ENCODE peak calls at places on chromosome 21, in five cellular contexts. U, P, X, C and W are unnamed samples.

GRCh38 chr21:33027401-33028185 is 1.9 kb downstream of the OLIG2 start:
- DNase-seq in X (no peak), U (no peak), P (peak), C (no peak), W (no peak)

GRCh38 chr21:35375115-35375514 is 326.0 kb upstream of the RUNX1 start:
- DNase-seq in U (peak), P (no peak), C (peak), X (peak), W (peak)

GRCh38 chr21:45582128-45582527 is 39.9 kb upstream of the SLC19A1 start:
- DNase-seq in C (no peak), X (no peak), P (no peak), U (no peak), W (no peak)

GRCh38 chr21:40947713-40948112 is 100.8 kb upstream of the DSCAM start:
- DNase-seq in X (no peak), C (no peak), U (no peak), P (no peak), W (no peak)

GRCh38 chr21:15249285-15249993 is 184.6 kb upstream of the NRIP1 start:
- DNase-seq in X (peak), U (peak), P (no peak), C (no peak), W (peak)

GRCh38 chr21:41316200-41316599 is 401 bp upstream of the FAM3B start:
- DNase-seq in X (no peak), P (no peak), U (no peak), C (no peak), W (no peak)

GRCh38 chr21:42601656-42602055 is 51.8 kb upstream of the PDE9A start:
- DNase-seq in X (no peak), U (no peak), C (no peak), P (no peak), W (no peak)

GRCh38 chr21:33662046-33662445 is 19.7 kb downstream of the ITSN1 start:
- DNase-seq in P (no peak), U (no peak), C (no peak), X (no peak), W (peak)

GRCh38 chr21:34889287-34889536 is 159.9 kb downstream of the RUNX1 start:
- DNase-seq in U (peak), C (peak), P (no peak), X (peak), W (peak)

GRCh38 chr21:41825216-41825615 is 53.9 kb downstream of the PRDM15 start:
- DNase-seq in C (no peak), P (no peak), U (no peak), X (no peak), W (no peak)

GRCh38 chr21:34009193-34009592 is 64.2 kb upstream of the MRPS6 start:
- DNase-seq in X (no peak), P (no peak), U (no peak), C (no peak), W (no peak)

GRCh38 chr21:19607983-19608668 is 1204.5 kb upstream of the TMPRSS15 start:
- DNase-seq in U (no peak), P (no peak), C (no peak), X (no peak), W (no peak)

GRCh38 chr21:45352621-45353125 is 52.3 kb upstream of the COL18A1 start:
- DNase-seq in X (no peak), P (peak), U (no peak), C (no peak), W (no peak)

GRCh38 chr21:31501921-31502320 is 157.6 kb upstream of the SOD1 start:
- DNase-seq in U (no peak), P (no peak), C (no peak), X (no peak), W (no peak)

GRCh38 chr21:35386491-35387079 is 337.5 kb upstream of the RUNX1 start:
- DNase-seq in U (peak), X (peak), C (no peak), P (no peak), W (no peak)

GRCh38 chr21:44916965-44917364 is 3.7 kb downstream of the ITGB2 start:
- DNase-seq in U (no peak), X (no peak), C (peak), P (no peak), W (no peak)

GRCh38 chr21:17495680-17496079 is 17.2 kb upstream of the CXADR start:
- DNase-seq in C (no peak), X (peak), U (no peak), P (no peak), W (no peak)

GRCh38 chr21:14797543-14797942 is 251.4 kb upstream of the SAMSN1 start:
- DNase-seq in U (no peak), P (no peak), X (no peak), C (no peak), W (no peak)

GRCh38 chr21:16956824-16957223 is 556.0 kb upstream of the CXADR start:
- DNase-seq in X (no peak), P (no peak), U (no peak), C (no peak), W (no peak)

GRCh38 chr21:41796476-41797080 is 29.7 kb upstream of the RIPK4 start:
- DNase-seq in C (no peak), U (no peak), P (no peak), X (no peak), W (no peak)

GRCh38 chr21:34276711-34277425 is 86.9 kb upstream of the KCNE2 start:
- DNase-seq in U (no peak), C (peak), P (no peak), X (no peak), W (no peak)

GRCh38 chr21:35046223-35046690 is 2.8 kb downstream of the RUNX1 start:
- DNase-seq in C (no peak), P (no peak), X (no peak), U (no peak), W (no peak)

GRCh38 chr21:26099610-26100219 is 70.9 kb downstream of the APP start:
- DNase-seq in U (peak), X (peak), C (no peak), P (no peak), W (no peak)

GRCh38 chr21:36916718-36917117 is 49.8 kb downstream of the HLCS start:
- DNase-seq in U (no peak), X (no peak), C (no peak), P (no peak), W (no peak)

GRCh38 chr21:36915014-36915700 is 51.3 kb downstream of the HLCS start:
- DNase-seq in U (no peak), X (no peak), P (no peak), C (no peak), W (no peak)

GRCh38 chr21:36913247-36914169 is 53.0 kb downstream of the HLCS start:
- DNase-seq in U (peak), P (no peak), X (no peak), C (no peak), W (no peak)

GRCh38 chr21:36915701-36916075 is 50.8 kb downstream of the HLCS start:
- DNase-seq in P (no peak), C (no peak), X (no peak), U (no peak), W (no peak)

DNA sequence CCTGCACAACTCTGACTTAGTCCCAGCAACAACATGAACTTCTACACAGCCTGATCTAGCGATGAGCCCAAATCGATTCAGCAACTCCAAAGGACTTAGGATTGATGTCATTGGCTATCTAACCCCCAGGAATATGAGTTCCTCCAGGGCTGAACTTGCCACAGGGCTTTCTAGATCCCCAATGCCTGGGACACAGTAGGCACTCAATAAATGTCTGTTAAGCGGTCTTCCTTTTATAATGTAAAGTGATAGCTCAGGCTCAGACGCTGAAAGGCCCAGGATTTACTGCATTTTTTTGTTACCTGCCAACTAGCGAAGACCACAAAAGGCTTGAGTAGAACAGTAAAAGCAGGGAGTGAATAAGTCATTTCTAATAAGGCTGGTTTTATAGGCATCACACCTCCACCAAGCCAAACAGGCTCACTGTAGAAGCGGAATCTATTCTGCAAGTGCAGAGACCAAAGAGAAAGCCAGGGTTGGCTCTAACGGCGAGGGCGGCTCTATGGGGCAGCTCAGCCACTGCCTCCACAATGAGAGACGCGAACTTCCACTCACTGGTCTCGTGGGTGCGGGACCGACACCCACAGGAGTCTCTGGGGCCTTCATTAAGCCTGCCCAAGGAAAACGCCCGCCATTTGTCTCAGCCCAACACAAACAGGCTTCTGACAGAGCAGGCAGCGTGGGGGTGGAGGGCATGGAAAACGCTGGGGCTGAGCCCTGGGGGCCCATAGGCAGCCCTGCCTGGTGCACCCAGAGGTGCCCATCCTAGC is 52.0 kb downstream of the HLCS start:
- DNase-seq in X (no peak), C (no peak), P (no peak), U (no peak), W (no peak)
- H3K9ac ChIP-seq in X (no peak), C (no peak), P (no peak), U (no peak), W (no peak)

GRCh38 chr21:38848187-38848609 is 42.5 kb downstream of the ETS2 start:
- DNase-seq in P (no peak), C (no peak), U (no peak), X (peak), W (no peak)
- H2AFZ ChIP-seq in P (no peak), C (no peak), U (no peak), X (no peak), W (no peak)

GRCh38 chr21:46634966-46635323 is 529 bp upstream of the PRMT2 start:
- DNase-seq in X (peak), U (peak), C (peak), P (peak), W (peak)

GRCh38 chr21:46636181-46636512 is 673 bp downstream of the PRMT2 start:
- DNase-seq in C (no peak), X (no peak), U (no peak), P (no peak), W (no peak)

GRCh38 chr21:46633561-46633960 is 1.9 kb upstream of the PRMT2 start:
- DNase-seq in C (no peak), U (no peak), P (no peak), X (no peak), W (no peak)

GRCh38 chr21:46635324-46636180 is at the start of gene PRMT2:
- DNase-seq in X (peak), C (peak), U (peak), P (peak), W (peak)

DNA sequence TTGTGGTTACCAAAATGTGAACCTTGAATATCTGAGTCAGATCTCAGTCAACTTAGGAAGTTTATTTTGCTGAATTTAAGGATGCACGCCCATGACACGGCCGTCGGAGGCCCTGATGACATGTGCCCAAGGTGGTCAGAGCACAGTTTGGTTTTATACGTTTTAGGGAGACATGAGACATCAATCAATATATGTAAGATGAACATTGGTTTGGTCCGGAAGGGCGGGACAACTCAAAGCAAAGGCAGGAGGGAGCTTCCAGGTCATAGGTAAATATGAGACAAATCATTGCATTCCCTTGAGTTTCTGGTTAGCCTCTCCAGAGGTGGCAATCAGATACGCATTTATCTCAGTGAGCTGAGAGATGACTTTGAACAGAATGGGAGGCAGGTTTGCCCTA is 1.0 kb upstream of the PRMT2 start:
- DNase-seq in X (no peak), U (no peak), P (no peak), C (no peak), W (no peak)
- H3K9ac ChIP-seq in X (no peak), U (peak), P (peak), C (no peak), W (no peak)

GRCh38 chr21:43611598-43612369 is 47.5 kb downstream of the HSF2BP start:
- DNase-seq in U (peak), P (peak), C (peak), X (peak), W (peak)
- H2AFZ ChIP-seq in U (no peak), P (peak), C (peak), X (peak), W (peak)